ENCODE peak calls at places on chromosomes 13 and 19, in four cellular contexts. M, D, G and T are unnamed samples.

GRCh38 chr13:39452412-39452811 is 150.6 kb downstream of the LHFPL6 start:
- DNase-seq in M (no peak), D (no peak), G (no peak), T (no peak)

GRCh38 chr19:44640518-44640917 is 3.2 kb upstream of the PVR start:
- DNase-seq in M (no peak), D (no peak), G (no peak), T (no peak)

GRCh38 chr19:44847144-44848035 is 1.3 kb downstream of the NECTIN2 start:
- DNase-seq in M (peak; percentile 62), D (no peak), G (peak; percentile 84), T (no peak)

GRCh38 chr13:74230984-74231443 is 96.8 kb upstream of the KLF12 start:
- DNase-seq in M (no peak), D (peak; percentile 19), G (no peak), T (peak; percentile 24)

GRCh38 chr19:46515879-46516350 is 20.2 kb upstream of the PNMA8B start:
- DNase-seq in M (no peak), D (no peak), G (no peak), T (peak; percentile 59)

GRCh38 chr13:34156841-34157365 is 339.0 kb downstream of the RFC3 start:
- DNase-seq in M (peak; percentile 24), D (no peak), G (peak; percentile 80), T (peak; percentile 4)

GRCh38 chr19:6694147-6694815 is 24.3 kb upstream of the TNFSF14 start:
- DNase-seq in M (no peak), D (no peak), G (no peak), T (peak; percentile 26)

GRCh38 chr13:108957369-108958012 is 328.1 kb downstream of the MYO16 start:
- DNase-seq in M (peak; percentile 27), D (no peak), G (no peak), T (no peak)

GRCh38 chr19:49327878-49328544 is 3.0 kb upstream of the SLC6A16 start:
- DNase-seq in M (no peak), D (peak; percentile 36), G (no peak), T (peak; percentile 53)

GRCh38 chr19:48926909-48927308 is 6.6 kb upstream of the DHDH start:
- DNase-seq in M (peak; percentile 50), D (no peak), G (peak; percentile 23), T (no peak)

GRCh38 chr13:112783946-112784500 is 94.2 kb downstream of the ATP11A start:
- DNase-seq in M (no peak), D (no peak), G (no peak), T (no peak)

GRCh38 chr13:97577026-97577425 is 143.1 kb downstream of the RAP2A start:
- DNase-seq in M (no peak), D (no peak), G (no peak), T (no peak)

GRCh38 chr19:46413262-46414031 is at the start of gene CCDC8:
- DNase-seq in M (peak; percentile 41), D (no peak), G (peak; percentile 57), T (no peak)

GRCh38 chr19:37691881-37692504 is 27.6 kb downstream of the ZNF607 start:
- DNase-seq in M (peak; percentile 61), D (peak; percentile 83), G (peak; percentile 84), T (no peak)

GRCh38 chr19:48216933-48217332 is 38.8 kb downstream of the CARD8 start:
- DNase-seq in M (no peak), D (no peak), G (no peak), T (no peak)

DNA sequence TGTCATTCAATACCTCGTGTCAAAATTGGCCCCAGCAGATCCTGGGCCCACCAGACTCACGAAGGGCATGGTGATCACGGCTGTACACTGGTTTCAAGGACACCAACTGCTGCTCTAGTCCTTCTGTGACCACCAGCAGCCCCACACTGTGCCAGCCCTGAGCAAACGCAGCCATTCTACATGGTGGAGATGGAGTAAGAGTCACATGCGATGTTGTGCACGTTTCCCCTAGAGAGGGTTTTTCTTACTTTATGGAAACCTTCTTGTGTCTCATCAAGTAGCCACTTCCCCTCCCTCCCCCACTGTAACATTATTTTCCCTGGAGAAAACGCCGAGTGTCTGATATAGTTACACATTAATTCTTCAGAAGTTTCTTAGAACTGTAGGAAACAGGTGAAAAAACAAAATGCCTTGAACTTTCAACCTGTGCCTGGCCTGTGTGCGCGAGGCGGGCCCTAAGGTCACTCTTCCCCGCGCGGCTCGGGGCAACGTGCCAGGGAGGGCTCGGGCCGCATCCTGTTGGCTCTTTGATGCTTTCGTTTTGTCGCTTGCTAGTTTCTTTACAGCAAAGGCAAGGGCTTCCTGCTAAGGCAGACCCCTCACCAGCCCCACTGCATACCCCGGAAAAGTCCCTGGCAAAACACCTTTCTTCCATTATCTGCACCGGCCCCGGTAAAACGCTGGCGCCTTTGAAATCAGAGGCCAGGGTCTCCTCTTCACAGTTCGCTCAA is 44.6 kb downstream of the GGACT start:
- DNase-seq in M (no peak), D (no peak), G (no peak), T (no peak)
- H3K4me3 ChIP-seq in M (no peak overlapping the region), D (no peak overlapping the region), G (no peak overlapping the region), T (no peak overlapping the region)

GRCh38 chr19:14515501-14516047 is 2.6 kb downstream of the DNAJB1 start:
- DNase-seq in M (no peak), D (no peak), G (no peak), T (no peak)
- H3K4me3 ChIP-seq in M (peak overlapping the region; percentile 3), D (peak overlapping the region; percentile 80), G (no peak overlapping the region), T (no peak overlapping the region)

DNA sequence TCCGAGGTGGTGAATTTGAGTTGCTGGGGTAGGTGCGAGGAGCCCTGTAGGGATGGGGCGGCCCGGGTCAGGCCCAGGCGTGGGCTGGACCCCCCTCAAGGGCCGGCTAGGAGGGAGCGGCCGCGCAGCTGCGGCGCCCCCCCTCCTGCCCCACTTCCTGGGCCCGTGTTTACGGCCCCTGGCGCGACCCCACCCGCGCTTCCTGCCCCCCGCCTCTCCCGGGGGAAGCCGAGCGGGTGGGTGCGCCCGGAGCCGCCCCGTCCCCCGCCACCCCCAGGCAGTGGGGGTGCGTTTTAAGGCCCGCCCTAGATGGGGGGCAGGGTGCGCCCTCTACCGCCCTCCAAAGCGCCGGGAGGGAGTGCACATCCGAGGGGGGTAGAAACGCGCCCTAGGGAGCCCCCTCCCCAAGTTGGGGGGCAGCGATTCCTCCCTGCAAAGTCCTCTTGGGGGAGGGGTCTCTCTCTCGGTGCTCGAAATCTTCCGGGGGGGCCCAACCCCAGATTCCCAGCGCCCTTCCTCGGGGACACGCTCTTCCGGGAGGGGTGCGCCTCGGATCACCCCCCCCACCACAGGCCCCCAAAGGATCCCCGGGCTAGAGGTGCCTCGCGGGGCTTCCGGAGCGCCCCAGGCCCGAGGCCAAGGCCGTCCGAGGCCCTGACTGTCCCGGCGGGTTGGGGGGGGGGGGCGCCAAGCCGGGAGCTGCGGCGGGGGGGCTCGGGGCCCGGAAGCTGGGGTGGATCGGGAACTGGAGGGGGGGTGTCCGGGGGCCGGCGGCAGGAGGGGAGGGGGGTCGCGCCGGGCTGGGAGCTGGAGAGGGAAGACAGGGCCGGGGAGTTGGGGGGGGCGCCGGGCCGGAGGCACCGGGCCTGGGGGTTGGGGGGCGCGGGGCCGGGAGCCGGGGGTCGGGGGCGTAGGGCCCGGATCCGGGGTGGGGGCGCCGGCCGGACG is 807 bp downstream of the TLE5 start:
- DNase-seq in M (no peak), D (peak; percentile 86), G (peak; percentile 76), T (peak; percentile 66)
- H3K4me3 ChIP-seq in M (peak overlapping the region; percentile 97), D (peak overlapping the region; percentile 95), G (peak overlapping the region; percentile 96), T (peak overlapping the region; percentile 72)

DNA sequence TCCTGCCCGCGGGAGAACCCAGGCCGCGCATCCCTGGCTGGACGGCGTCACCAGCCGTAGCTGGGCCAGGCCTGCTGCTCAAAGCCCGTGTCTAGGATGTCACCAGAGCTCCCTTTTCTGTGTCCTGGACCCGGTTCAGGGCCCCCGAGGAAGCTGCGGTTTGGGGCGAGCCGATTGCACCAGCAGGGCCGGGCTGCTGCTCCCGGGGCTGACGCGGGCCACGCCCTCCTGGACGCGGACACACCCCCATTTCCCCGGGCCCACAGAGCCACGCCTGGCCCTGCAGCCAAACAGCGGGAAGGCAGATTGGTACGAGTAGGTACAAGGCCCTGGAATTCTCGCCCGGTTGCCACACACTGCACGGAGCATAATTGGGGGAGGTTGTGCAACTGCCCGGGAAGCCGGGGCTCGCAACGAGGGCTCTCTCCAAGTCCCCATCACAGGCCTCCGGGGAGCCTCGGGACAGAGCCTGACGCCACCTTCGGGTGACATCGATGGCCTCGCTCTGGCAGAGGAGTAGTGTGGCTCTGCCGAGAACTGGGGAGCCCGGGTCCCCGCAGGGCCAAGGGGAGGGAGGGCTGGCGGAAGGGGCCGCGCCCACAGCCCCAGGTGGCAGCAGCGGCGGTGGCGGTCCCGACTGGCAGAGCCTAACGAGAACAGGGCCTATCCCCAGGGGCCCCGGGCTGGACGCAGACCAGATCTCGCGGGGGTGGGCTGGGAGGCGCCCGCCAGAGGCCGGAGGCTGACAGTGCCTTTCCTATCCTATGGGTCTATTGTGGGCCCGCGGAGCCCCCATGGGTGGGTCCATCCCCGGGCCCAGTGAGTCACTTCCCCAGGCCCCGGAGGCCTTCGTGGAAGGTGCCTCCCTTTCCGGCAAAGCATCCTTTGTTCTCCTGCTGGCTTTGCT is 23.5 kb downstream of the KCTD15 start:
- DNase-seq in M (peak; percentile 54), D (peak; percentile 32), G (peak; percentile 82), T (peak; percentile 42)
- H3K4me3 ChIP-seq in M (peak overlapping the region; percentile 38), D (peak overlapping the region; percentile 53), G (peak overlapping the region; percentile 12), T (peak overlapping the region; percentile 48)

DNA sequence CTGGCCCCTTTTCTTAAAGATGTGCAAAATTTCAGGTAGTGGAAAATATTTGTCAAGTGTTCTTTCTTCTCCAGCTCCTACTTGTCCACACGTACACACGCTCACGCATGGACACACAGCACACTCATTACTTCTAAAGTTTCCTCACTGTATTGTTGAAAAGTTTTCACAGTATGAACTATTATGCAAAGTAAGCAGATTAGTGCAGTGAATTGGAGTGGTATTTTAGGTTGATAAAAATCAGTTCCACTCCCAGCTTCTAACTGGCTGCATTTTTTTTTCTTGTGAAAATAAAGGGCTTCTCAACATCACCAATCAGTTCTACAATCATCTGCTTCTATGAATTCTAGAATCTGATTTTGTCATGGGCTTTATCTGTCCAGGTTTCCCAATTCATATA is 264.5 kb downstream of the DCT start:
- DNase-seq in M (no peak), D (no peak), G (no peak), T (no peak)
- H3K4me3 ChIP-seq in M (no peak overlapping the region), D (no peak overlapping the region), G (no peak overlapping the region), T (no peak overlapping the region)

GRCh38 chr19:36245210-36246005 is 30.5 kb downstream of the ZNF146 start:
- DNase-seq in M (no peak), D (no peak), G (no peak), T (no peak)

GRCh38 chr19:36246006-36246391 is 31.1 kb downstream of the ZNF146 start:
- DNase-seq in M (no peak), D (no peak), G (no peak), T (no peak)

GRCh38 chr19:36244066-36244465 is 29.2 kb downstream of the ZNF146 start:
- DNase-seq in M (no peak), D (no peak), G (no peak), T (no peak)
- H3K4me3 ChIP-seq in M (no peak overlapping the region), D (no peak overlapping the region), G (no peak overlapping the region), T (no peak overlapping the region)

GRCh38 chr19:51417807-51418152 is 338 bp upstream of the SIGLEC10 start:
- DNase-seq in M (no peak), D (no peak), G (no peak), T (no peak)
- H3K4me3 ChIP-seq in M (no peak overlapping the region), D (no peak overlapping the region), G (no peak overlapping the region), T (no peak overlapping the region)

GRCh38 chr13:92303428-92303827 is 905.0 kb downstream of the GPC5 start:
- DNase-seq in M (peak; percentile 17), D (no peak), G (no peak), T (no peak)
- H3K4me3 ChIP-seq in M (no peak overlapping the region), D (no peak overlapping the region), G (no peak overlapping the region), T (no peak overlapping the region)

DNA sequence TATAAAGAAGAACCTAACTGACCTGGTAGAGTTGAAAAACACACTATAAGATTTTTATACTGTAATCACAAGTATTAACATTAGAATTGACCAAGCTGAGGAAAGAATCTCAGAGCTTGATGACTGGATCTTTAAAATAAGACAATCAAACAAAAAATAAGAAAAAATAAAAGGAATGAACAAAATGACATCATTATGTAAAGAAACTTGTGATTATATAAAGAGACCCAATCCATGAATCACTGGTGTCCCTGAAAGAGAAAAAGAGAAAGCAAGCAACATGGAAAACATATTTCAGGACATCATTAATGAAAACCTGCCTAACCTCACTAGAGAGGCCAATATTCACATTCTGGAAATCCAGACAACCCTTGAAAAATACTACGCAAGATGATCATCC is 822.5 kb upstream of the SLITRK5 start:
- DNase-seq in M (no peak), D (no peak), G (no peak), T (no peak)
- H3K4me3 ChIP-seq in M (no peak overlapping the region), D (no peak overlapping the region), G (no peak overlapping the region), T (no peak overlapping the region)